ENCODE peak calls at places on chromosomes 16 and 17, in four cellular contexts. I is left ventricle myocardium inferior, E is PC-9, P is IMR-90. S is an unnamed sample.

GRCh38 chr17:9138161-9138717 is 116.9 kb downstream of the NTN1 start:
- DNase-seq in I (peak), E (no peak), P (no peak), S (no peak)

GRCh38 chr17:48438662-48439061 is 8.6 kb upstream of the SKAP1 start:
- DNase-seq in I (no peak), E (no peak), P (no peak), S (no peak)

GRCh38 chr16:16075463-16076399 is 126.3 kb downstream of the ABCC1 start:
- DNase-seq in I (peak), E (no peak), P (peak), S (no peak)

GRCh38 chr17:27888072-27888471 is 5.1 kb downstream of the LYRM9 start:
- DNase-seq in I (no peak), E (no peak), P (no peak), S (no peak)

GRCh38 chr16:66918803-66919568 is at the start of gene CDH16:
- DNase-seq in I (no peak), E (no peak), P (no peak), S (no peak)

GRCh38 chr16:74462361-74462760 is 41.1 kb upstream of the CLEC18B start:
- DNase-seq in I (no peak), E (no peak), P (no peak), S (no peak)

GRCh38 chr16:17213025-17213424 is 257.7 kb downstream of the XYLT1 start:
- DNase-seq in I (no peak), E (no peak), P (no peak), S (no peak)

GRCh38 chr17:4806420-4806769 is 557 bp upstream of the PLD2 start:
- DNase-seq in I (no peak), E (no peak), P (no peak), S (no peak)

GRCh38 chr17:28282596-28282995 is 36.4 kb upstream of the TMEM97 start:
- DNase-seq in I (no peak), E (peak), P (peak), S (no peak)

GRCh38 chr17:3870871-3871306 is 22.0 kb downstream of the CAMKK1 start:
- DNase-seq in I (no peak), E (no peak), P (no peak), S (no peak)

GRCh38 chr17:34254146-34254545 is 939 bp upstream of the CCL2 start:
- DNase-seq in I (no peak), E (no peak), P (peak), S (no peak)

GRCh38 chr17:15513859-15514446 is 46.5 kb upstream of the CDRT4 start:
- DNase-seq in I (no peak), E (no peak), P (peak), S (no peak)

GRCh38 chr17:72120878-72121163 is at the start of gene SOX9:
- DNase-seq in I (peak), E (peak), P (peak), S (peak)

GRCh38 chr17:59914274-59914854 is 21.4 kb downstream of the RPS6KB1 start:
- DNase-seq in I (no peak), E (no peak), P (peak), S (no peak)

GRCh38 chr16:524274-525011 is 3.1 kb upstream of the CAPN15 start:
- DNase-seq in I (no peak), E (no peak), P (no peak), S (no peak)

GRCh38 chr16:8622315-8622656 is 788 bp downstream of the METTL22 start:
- DNase-seq in I (no peak), E (no peak), P (no peak), S (no peak)

DNA sequence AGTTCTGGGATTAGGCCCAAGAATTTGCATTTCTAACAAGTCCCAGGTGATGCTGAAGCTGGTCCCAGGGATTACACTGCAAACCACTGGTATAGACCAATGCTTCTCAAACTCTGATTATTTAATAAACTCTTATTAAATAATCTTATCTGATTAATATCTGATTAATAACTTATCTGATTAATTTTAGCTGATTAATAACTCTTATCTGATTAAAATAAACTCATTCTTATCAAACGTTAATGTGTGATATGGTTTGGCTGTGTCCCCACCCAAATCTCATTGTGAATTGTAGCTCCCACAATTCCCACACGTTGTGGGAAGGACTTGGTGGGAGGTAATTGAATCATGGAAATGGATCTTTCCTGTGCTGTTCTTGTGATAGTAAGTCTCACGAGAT is 78.6 kb upstream of the TANC2 start:
- DNase-seq in I (no peak), E (no peak), P (no peak), S (no peak)
- H3K27ac ChIP-seq in I (no peak), E (no peak), P (no peak), S (no peak)

GRCh38 chr16:85557976-85558589 is 55.0 kb upstream of the GSE1 start:
- DNase-seq in I (no peak), E (peak), P (no peak), S (no peak)
- TF ChIP-seq CTCF in I (no peak), E (no peak), P (no peak), S (peak)

GRCh38 chr16:51960931-51961330 is 586.0 kb downstream of the TOX3 start:
- DNase-seq in I (no peak), E (no peak), P (no peak), S (no peak)
- H3K4me3 ChIP-seq in I (no peak), E (no peak), P (no peak), S (no peak)

GRCh38 chr17:47172698-47173565 is 16.2 kb downstream of the CDC27 start:
- DNase-seq in I (no peak), E (no peak), P (no peak), S (no peak)

GRCh38 chr17:47165137-47165536 is 24.0 kb downstream of the CDC27 start:
- DNase-seq in I (no peak), E (no peak), P (no peak), S (no peak)

GRCh38 chr17:47176438-47176837 is 12.7 kb downstream of the CDC27 start:
- DNase-seq in I (no peak), E (no peak), P (no peak), S (no peak)

GRCh38 chr17:47170710-47171109 is 18.4 kb downstream of the CDC27 start:
- DNase-seq in I (no peak), E (no peak), P (no peak), S (no peak)
- H3K27ac ChIP-seq in I (no peak), E (peak), P (no peak), S (no peak)

DNA sequence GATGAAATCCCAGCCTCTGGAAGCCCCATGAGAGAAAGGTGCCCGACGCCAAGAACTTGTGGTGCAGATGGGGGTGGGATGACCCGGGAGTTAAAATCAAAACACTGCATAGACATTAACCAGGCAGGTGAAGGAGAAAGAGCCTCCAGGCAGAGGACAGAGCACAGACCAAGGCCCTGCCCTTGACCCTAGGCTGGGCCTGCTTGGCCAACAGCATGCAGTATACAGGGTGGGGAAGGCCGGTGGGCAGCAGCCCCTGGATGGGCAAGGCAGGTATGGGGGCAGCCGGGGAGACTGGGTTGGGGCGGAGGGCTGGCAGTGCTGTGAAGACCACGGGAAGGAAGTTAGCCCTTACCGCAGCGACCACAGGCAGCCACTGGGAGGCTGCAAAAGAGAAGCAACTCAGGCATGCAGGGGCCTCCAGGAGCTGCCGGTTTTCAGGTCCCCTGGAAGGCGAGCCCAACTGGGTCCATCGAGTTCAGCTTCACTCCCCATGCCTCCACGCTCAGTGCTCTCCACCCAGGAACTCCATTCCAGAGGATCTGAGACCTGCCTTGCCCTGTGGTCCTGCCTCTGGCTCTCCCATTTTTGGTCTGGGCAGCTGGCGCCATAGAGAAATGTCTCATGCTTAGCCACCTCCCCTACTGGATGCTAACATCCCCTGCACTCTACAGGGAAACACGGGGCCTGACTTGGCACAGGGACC is 81.2 kb downstream of the C16orf95 start:
- DNase-seq in I (no peak), E (no peak), P (no peak), S (no peak)
- TF ChIP-seq CTCF in I (no peak), E (no peak), P (no peak), S (peak)

DNA sequence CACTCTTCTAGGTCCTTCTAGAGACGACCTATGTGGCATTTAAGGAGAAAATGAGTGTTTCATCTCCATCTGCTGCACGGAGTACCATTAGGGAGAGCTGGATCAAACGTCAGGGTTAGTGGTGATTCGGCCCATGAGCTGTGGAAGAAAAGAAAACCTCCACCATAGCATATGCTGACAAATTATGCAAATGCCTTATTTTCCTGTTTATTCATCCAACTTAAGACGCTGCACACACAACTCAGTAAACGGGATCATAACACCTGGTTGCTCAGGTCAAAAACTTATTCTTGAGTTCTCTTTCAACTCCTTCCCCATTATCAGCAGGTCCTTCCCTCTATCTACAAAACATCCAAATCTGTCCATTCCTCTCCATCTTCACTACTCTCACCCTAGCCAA is 1.3 kb upstream of the MOSMO start:
- DNase-seq in I (no peak), E (no peak), P (no peak), S (no peak)
- H3K4me3 ChIP-seq in I (peak), E (peak), P (no peak), S (peak)

GRCh38 chr16:10937068-10937859 is 5.0 kb downstream of the DEXI start:
- DNase-seq in I (peak), E (no peak), P (no peak), S (no peak)

GRCh38 chr16:10940501-10941079 is 1.7 kb downstream of the DEXI start:
- DNase-seq in I (no peak), E (no peak), P (peak), S (no peak)

GRCh38 chr16:10938321-10938720 is 3.9 kb downstream of the DEXI start:
- DNase-seq in I (no peak), E (no peak), P (no peak), S (no peak)

GRCh38 chr16:10939649-10940206 is 2.5 kb downstream of the DEXI start:
- DNase-seq in I (no peak), E (no peak), P (no peak), S (no peak)

DNA sequence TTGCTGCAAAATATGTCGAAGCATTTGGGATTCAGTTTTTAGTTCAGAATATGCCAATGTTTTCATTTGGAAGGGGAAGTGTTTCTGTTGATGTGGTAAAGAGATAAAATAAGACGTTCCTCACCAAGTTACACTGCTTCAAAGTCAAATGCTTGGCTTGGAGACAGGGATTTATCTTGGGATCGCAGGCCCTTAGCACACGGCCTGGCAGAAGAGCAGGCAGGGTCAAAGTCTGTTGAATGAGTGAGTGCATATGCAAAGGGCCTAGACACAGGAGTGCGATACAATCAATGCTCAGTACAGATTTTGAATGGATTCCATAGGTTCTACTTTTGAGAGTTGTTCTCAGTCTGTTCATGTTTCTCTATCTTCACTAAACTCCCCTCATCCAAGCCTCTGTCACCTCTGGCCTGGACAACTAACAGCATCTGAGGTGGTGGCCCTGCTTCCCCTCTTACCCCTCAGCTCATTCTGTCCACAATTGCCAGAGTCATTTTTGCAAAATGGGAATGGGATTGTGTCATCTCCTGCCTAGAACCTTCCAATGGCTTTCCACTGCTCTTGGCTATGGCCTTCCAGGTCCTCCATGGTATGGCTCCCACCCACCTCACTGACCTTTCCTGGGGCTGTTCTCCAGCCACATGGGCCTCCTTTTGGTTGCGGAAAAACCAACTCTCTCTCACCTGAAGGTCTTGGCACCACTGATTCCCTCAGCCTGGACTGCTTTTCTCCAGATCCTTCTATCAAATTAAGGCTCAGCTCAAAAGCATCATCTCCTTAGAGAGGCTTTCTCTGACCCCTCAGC is 3.2 kb downstream of the DEXI start:
- DNase-seq in I (no peak), E (no peak), P (no peak), S (no peak)
- H3K27ac ChIP-seq in I (peak), E (no peak), P (no peak), S (no peak)

GRCh38 chr16:78227855-78228254 is 128.4 kb downstream of the WWOX start:
- DNase-seq in I (no peak), E (no peak), P (no peak), S (no peak)
- TF ChIP-seq CTCF in I (peak), E (no peak), P (peak), S (peak)

GRCh38 chr17:30238003-30238344 is 2.5 kb upstream of the SLC6A4 start:
- DNase-seq in I (no peak), E (no peak), P (no peak), S (no peak)
- H3K4me3 ChIP-seq in I (no peak), E (no peak), P (no peak), S (no peak)

GRCh38 chr16:89564476-89565255 is 4.2 kb downstream of the RPL13 start:
- DNase-seq in I (no peak), E (peak), P (no peak), S (no peak)

GRCh38 chr16:89565506-89566372 is 5.3 kb downstream of the RPL13 start:
- DNase-seq in I (peak), E (peak), P (peak), S (no peak)

GRCh38 chr16:89563639-89564392 is 3.3 kb downstream of the RPL13 start:
- DNase-seq in I (no peak), E (no peak), P (no peak), S (no peak)

GRCh38 chr16:89562939-89563338 is 2.5 kb downstream of the RPL13 start:
- DNase-seq in I (no peak), E (no peak), P (no peak), S (no peak)

DNA sequence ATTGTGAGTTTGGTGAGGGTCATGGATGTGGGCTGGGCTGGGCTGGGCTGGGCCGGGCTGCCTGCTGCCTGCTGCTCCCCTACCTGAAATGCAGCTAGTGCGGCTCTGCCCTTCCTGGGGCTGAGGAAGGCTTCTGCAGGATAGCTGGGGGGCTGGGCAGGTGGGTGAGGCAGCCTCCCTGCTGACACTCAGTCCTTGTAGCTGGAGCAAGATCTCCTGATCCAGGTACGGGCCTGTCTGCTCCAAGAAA is 4.7 kb downstream of the RPL13 start:
- DNase-seq in I (no peak), E (peak), P (no peak), S (no peak)
- H3K27ac ChIP-seq in I (no peak), E (peak), P (no peak), S (peak)